ENCODE peak calls at places on chromosomes 3 and 15, in five cellular contexts. C is CD4-positive, alpha-beta T cell; M is neural progenitor cell; V is SJSA1; R is dorsolateral prefrontal cortex. D is an unnamed sample.
A peak's percentile ranks its signal among the peaks of the same experiment; 100 is the strongest.

GRCh38 chr3:52240059-52240885 is 1.3 kb upstream of the TWF2 start:
- DNase-seq in C (peak; percentile 34), V (no peak), M (no peak), R (peak; percentile 60), D (peak; percentile 92)

GRCh38 chr3:45106874-45107273 is 39.3 kb downstream of the CDCP1 start:
- DNase-seq in M (no peak), C (no peak), V (peak; percentile 10), R (no peak), D (no peak)

GRCh38 chr3:118527527-118528044 is 507.1 kb downstream of the IGSF11 start:
- DNase-seq in V (no peak), M (no peak), C (no peak), R (no peak), D (no peak)

GRCh38 chr15:82798104-82798503 is 7.8 kb downstream of the FSD2 start:
- DNase-seq in V (no peak), R (no peak), C (no peak), M (no peak), D (no peak)

GRCh38 chr3:131728898-131729297 is 226.1 kb upstream of the MRPL3 start:
- DNase-seq in R (no peak), M (no peak), V (no peak), C (no peak), D (peak; percentile 18)

GRCh38 chr3:27542469-27542868 is 58.3 kb upstream of the SLC4A7 start:
- DNase-seq in C (no peak), V (no peak), M (no peak), R (no peak), D (no peak)

GRCh38 chr3:69119138-69119537 is 3.3 kb downstream of the LMOD3 start:
- DNase-seq in V (no peak), M (no peak), R (no peak), C (no peak), D (no peak)

GRCh38 chr15:69602921-69603320 is 150.3 kb downstream of the RPLP1 start:
- DNase-seq in M (no peak), C (no peak), R (no peak), V (no peak), D (no peak)

GRCh38 chr15:75446146-75446545 is 5.3 kb downstream of the SIN3A start:
- DNase-seq in R (no peak), V (no peak), C (no peak), M (no peak), D (no peak)

GRCh38 chr3:119292666-119293065 is 1.5 kb upstream of the ARHGAP31 start:
- DNase-seq in R (no peak), M (no peak), V (no peak), C (peak; percentile 23), D (no peak)

DNA sequence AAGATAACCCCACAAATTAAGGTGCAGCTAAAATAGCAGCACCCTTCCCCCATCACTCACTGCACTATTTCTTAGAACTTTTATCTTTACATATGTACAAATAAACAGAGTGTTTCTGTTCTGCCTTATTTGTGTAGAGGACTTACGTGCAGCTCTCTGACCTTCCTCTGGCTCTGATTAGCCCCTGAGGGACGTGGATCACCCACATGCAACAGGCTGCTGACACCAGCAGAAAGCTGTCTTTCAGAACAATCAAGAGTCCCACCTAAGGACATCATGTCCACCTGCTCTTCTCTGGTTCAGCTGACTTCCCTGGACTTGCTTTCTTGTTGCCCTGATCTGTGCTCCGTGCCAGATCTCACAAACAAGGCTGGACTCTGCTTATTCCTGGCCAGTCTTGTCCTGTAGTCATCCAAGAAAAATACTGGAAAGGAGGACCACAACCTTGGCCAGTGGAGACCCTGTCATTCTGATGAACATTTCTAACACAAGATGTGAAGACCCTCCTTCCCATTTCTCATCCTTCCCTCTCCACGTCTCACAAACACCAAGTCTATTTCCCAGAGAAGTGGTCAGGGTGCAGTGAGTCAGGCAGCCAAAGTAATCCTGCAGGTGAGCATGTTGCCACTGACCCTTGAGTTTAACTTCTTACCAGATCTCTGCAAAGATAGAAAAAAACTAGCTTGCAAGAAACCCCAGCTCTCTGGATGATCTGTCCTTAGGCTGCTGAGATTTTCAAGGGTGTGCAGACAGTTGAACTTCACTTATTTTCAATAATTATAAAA is 243.6 kb upstream of the ICE2 start:
- DNase-seq in V (no peak), M (no peak), C (no peak), R (no peak), D (no peak)
- H3K27ac ChIP-seq in V (no peak overlapping the region), M (no peak overlapping the region), C (no peak overlapping the region), R (no peak overlapping the region), D (no peak overlapping the region)

GRCh38 chr3:188076176-188076575 is 77.8 kb upstream of the LPP start:
- DNase-seq in C (no peak), M (no peak), V (no peak), R (peak; percentile 71), D (no peak)

GRCh38 chr3:188082040-188082439 is 71.9 kb upstream of the LPP start:
- DNase-seq in C (no peak), M (no peak), V (no peak), R (no peak), D (no peak)

GRCh38 chr3:188080091-188080490 is 73.9 kb upstream of the LPP start:
- DNase-seq in C (no peak), M (no peak), V (no peak), R (no peak), D (no peak)

GRCh38 chr3:188071636-188072035 is 82.3 kb upstream of the LPP start:
- DNase-seq in C (no peak), M (no peak), V (no peak), R (no peak), D (no peak)

DNA sequence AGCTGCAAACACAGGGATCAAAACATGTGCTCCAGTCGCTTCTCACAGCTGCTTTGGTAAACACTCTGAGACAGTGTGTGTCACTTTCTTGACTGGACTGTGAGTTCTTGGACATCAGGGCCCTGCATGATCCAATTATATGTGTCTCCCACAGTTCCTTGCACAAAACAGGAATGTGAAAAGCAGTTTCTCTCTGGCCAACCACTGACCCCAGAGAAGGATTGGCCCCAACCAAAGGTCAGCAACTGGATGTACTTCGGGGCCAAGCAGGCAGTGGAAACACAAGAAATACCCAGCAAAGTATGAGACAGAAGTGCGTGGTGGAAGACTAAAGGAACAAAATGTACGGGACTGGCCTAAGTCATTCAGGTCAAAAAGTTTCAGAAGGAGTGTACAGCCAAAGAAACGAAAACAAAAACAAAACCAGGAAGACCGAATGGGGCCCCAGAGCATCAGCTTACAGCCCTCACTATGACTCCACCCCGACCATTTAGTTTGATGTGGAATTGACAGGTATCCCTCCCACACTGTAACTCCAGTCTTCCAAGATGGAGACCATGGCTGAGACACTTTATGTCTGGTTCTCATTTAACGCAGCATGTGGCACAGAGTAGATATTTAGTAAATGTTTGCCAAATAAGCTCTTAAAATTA is 76.7 kb upstream of the LPP start:
- DNase-seq in R (no peak), M (no peak), C (no peak), V (no peak), D (no peak)
- H3K27ac ChIP-seq in R (no peak overlapping the region), M (no peak overlapping the region), C (no peak overlapping the region), V (no peak overlapping the region), D (no peak overlapping the region)

GRCh38 chr3:112583105-112583504 is 21.3 kb downstream of the SLC35A5 start:
- DNase-seq in M (no peak), R (no peak), C (no peak), V (no peak), D (no peak)

GRCh38 chr3:112585782-112586181 is 23.9 kb downstream of the SLC35A5 start:
- DNase-seq in R (no peak), M (no peak), C (no peak), V (no peak), D (no peak)

GRCh38 chr3:112582242-112582874 is 20.5 kb downstream of the SLC35A5 start:
- DNase-seq in M (peak; percentile 45), R (no peak), C (no peak), V (no peak), D (peak; percentile 54)

GRCh38 chr3:112593258-112593657 is 31.4 kb downstream of the SLC35A5 start:
- DNase-seq in R (no peak), C (no peak), M (no peak), V (no peak), D (no peak)

GRCh38 chr3:112587336-112587735 is 25.5 kb downstream of the SLC35A5 start:
- DNase-seq in R (no peak), M (no peak), C (no peak), V (no peak), D (no peak)
- H3K27ac ChIP-seq in R (no peak overlapping the region), M (no peak overlapping the region), C (no peak overlapping the region), V (no peak overlapping the region), D (no peak overlapping the region)

GRCh38 chr3:152270145-152270870 is 1.6 kb downstream of the MBNL1 start:
- DNase-seq in R (no peak), M (peak; percentile 15), C (no peak), V (peak; percentile 61), D (no peak)

GRCh38 chr3:152270944-152271343 is 2.2 kb downstream of the MBNL1 start:
- DNase-seq in C (no peak), M (no peak), V (peak; percentile 21), R (no peak), D (no peak)

GRCh38 chr3:152269423-152270144 is 855 bp downstream of the MBNL1 start:
- DNase-seq in V (peak; percentile 77), R (no peak), C (peak; percentile 32), M (peak; percentile 16), D (peak; percentile 37)

GRCh38 chr3:152271465-152272035 is 2.8 kb downstream of the MBNL1 start:
- DNase-seq in C (no peak), R (no peak), M (no peak), V (peak; percentile 42), D (no peak)

GRCh38 chr3:152272771-152273242 is 4.1 kb downstream of the MBNL1 start:
- DNase-seq in V (peak; percentile 85), R (no peak), M (no peak), C (no peak), D (no peak)
- H3K27ac ChIP-seq in V (peak overlapping the region; percentile 97), R (no peak overlapping the region), M (no peak overlapping the region), C (peak overlapping the region; percentile 30), D (no peak overlapping the region)

GRCh38 chr3:193451881-193452280 is 73.3 kb upstream of the ATP13A5 start:
- DNase-seq in C (no peak), M (no peak), R (no peak), V (no peak), D (no peak)

GRCh38 chr3:193446975-193447602 is 68.5 kb upstream of the ATP13A5 start:
- DNase-seq in R (no peak), M (no peak), C (no peak), V (no peak), D (no peak)

DNA sequence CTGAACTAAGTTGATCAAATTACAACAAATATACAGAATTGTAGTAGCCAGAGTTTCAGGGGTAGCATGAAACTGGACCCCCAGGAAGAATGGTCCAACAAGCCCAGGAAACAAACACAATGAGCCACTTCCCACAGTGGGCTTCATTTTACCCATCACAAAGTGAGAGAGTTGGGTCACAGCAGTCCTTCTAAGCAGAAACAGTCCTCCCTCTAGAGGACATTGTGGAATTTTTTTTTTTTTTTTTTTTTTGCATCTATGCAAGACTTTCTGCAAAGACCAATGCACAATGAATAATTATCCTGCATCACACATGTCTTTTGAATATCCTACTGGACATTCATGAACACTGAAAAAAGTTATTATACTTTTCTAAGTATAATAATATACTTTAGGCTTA is 73.8 kb upstream of the ATP13A5 start:
- DNase-seq in R (no peak), M (peak; percentile 19), C (no peak), V (no peak), D (peak; percentile 39)
- H3K27ac ChIP-seq in R (no peak overlapping the region), M (no peak overlapping the region), C (no peak overlapping the region), V (no peak overlapping the region), D (no peak overlapping the region)

DNA sequence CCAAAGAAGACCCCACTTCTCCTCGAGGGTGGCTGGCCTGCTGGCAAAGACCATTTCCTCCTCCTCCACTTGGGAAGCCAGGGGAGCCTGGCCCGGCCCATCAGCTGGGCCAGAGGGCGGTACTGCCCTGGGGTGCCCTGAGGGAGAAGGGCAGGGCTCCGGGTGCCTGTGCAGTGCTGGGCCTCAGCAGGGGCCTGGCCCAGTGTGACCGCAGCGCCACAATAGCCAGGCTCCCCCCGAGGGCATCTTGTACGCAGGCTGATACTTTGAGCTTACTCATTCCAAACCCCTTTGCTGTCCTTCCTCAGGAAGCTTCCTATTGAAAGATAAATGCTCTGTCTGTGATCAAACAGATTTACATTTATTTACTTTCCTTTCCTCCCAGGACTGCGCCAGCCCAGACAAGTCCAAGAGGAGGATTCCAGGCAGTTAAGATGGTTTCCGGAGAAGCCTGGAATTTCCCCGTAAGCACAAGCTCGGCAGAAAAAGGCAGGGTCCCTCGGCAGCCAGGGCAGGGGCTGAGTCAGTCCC is 240.1 kb downstream of the XXYLT1 start:
- DNase-seq in V (peak; percentile 67), C (no peak), R (no peak), M (no peak), D (no peak)
- H3K27ac ChIP-seq in V (peak overlapping the region; percentile 72), C (no peak overlapping the region), R (no peak overlapping the region), M (no peak overlapping the region), D (peak overlapping the region; percentile 75)